ENCODE peak calls at places on chromosomes 11 and 22, in six cellular contexts. Y, H, I, Z, T and M are unnamed samples.
A peak's percentile ranks its signal among the peaks of the same experiment; 100 is the strongest.

GRCh38 chr11:494761-495536 is 12.1 kb downstream of the RNH1 start:
- DNase-seq in Y (peak; percentile 26), H (no peak), I (no peak), Z (no peak), T (peak; percentile 88), M (no peak)

GRCh38 chr11:20564811-20565210 is 34.6 kb upstream of the SLC6A5 start:
- DNase-seq in Y (no peak), H (no peak), I (no peak), Z (no peak), T (no peak), M (no peak)

GRCh38 chr11:99316761-99317475 is 296.2 kb downstream of the CNTN5 start:
- DNase-seq in Y (no peak), H (no peak), I (peak; percentile 18), Z (no peak), T (no peak), M (no peak)

GRCh38 chr11:65917434-65918210 is 1.2 kb downstream of the C11orf68 start:
- DNase-seq in Y (no peak), H (no peak), I (no peak), Z (no peak), T (no peak), M (no peak)

GRCh38 chr11:22466809-22467208 is 128.6 kb downstream of the SLC17A6 start:
- DNase-seq in Y (peak; percentile 98), H (no peak), I (no peak), Z (no peak), T (peak; percentile 57), M (no peak)

GRCh38 chr11:8309311-8309710 is 45.6 kb upstream of the LMO1 start:
- DNase-seq in Y (no peak), H (no peak), I (no peak), Z (no peak), T (no peak), M (no peak)

GRCh38 chr11:35617687-35618496 is at the start of gene FJX1:
- DNase-seq in Y (peak; percentile 75), H (peak; percentile 66), I (peak; percentile 98), Z (no peak), T (no peak), M (peak; percentile 82)

GRCh38 chr22:27344546-27344945 is 457.0 kb downstream of the MN1 start:
- DNase-seq in Y (no peak), H (no peak), I (no peak), Z (no peak), T (no peak), M (no peak)

GRCh38 chr11:67256477-67256876 is 9.8 kb upstream of the GRK2 start:
- DNase-seq in Y (no peak), H (no peak), I (no peak), Z (no peak), T (no peak), M (peak; percentile 46)

GRCh38 chr11:111908639-111909305 is 2.8 kb downstream of the CRYAB start:
- DNase-seq in Y (no peak), H (no peak), I (no peak), Z (no peak), T (no peak), M (no peak)

GRCh38 chr11:27356624-27357222 is 6.3 kb downstream of the CCDC34 start:
- DNase-seq in Y (no peak), H (no peak), I (no peak), Z (no peak), T (no peak), M (no peak)

GRCh38 chr22:36144886-36145541 is 15.5 kb downstream of the APOL3 start:
- DNase-seq in Y (peak; percentile 21), H (peak; percentile 49), I (peak; percentile 69), Z (peak; percentile 4), T (peak; percentile 63), M (peak; percentile 89)

GRCh38 chr11:102361100-102362021 is 14.3 kb downstream of the BIRC2 start:
- DNase-seq in Y (no peak), H (no peak), I (no peak), Z (no peak), T (no peak), M (no peak)

GRCh38 chr22:27669798-27670599 is 131.6 kb downstream of the MN1 start:
- DNase-seq in Y (no peak), H (no peak), I (no peak), Z (no peak), T (no peak), M (no peak)

GRCh38 chr11:82797595-82797971 is 63.9 kb upstream of the FAM181B start:
- DNase-seq in Y (no peak), H (no peak), I (no peak), Z (no peak), T (peak; percentile 91), M (no peak)

GRCh38 chr11:17432041-17432440 is 43.6 kb upstream of the KCNJ11 start:
- DNase-seq in Y (no peak), H (no peak), I (no peak), Z (no peak), T (no peak), M (no peak)

GRCh38 chr11:47616726-47617416 is 22.7 kb upstream of the C1QTNF4 start:
- DNase-seq in Y (peak; percentile 38), H (peak; percentile 39), I (peak; percentile 82), Z (peak; percentile 7), T (peak; percentile 78), M (peak; percentile 71)

GRCh38 chr11:69107413-69107812 is 48.3 kb upstream of the SMIM38 start:
- DNase-seq in Y (no peak), H (no peak), I (no peak), Z (no peak), T (no peak), M (no peak)

GRCh38 chr11:69377029-69377952 is 83.3 kb downstream of the MYEOV start:
- DNase-seq in Y (no peak), H (no peak), I (peak; percentile 44), Z (no peak), T (no peak), M (no peak)

GRCh38 chr11:127943763-127944162 is 643.6 kb downstream of the ETS1 start:
- DNase-seq in Y (no peak), H (no peak), I (no peak), Z (no peak), T (no peak), M (no peak)

GRCh38 chr22:47901911-47902310 is 1139.5 kb downstream of the TBC1D22A start:
- DNase-seq in Y (no peak), H (no peak), I (no peak), Z (no peak), T (no peak), M (no peak)

GRCh38 chr11:123551085-123551484 is 103.3 kb downstream of the SCN3B start:
- DNase-seq in Y (no peak), H (no peak), I (no peak), Z (no peak), T (no peak), M (no peak)

GRCh38 chr11:124075841-124076571 is 34.9 kb upstream of the OR10G7 start:
- DNase-seq in Y (no peak), H (no peak), I (peak; percentile 64), Z (no peak), T (no peak), M (no peak)

GRCh38 chr11:12434255-12434654 is 56.9 kb downstream of the PARVA start:
- DNase-seq in Y (no peak), H (no peak), I (no peak), Z (no peak), T (no peak), M (peak; percentile 73)

GRCh38 chr11:114348200-114349191 is 51.8 kb downstream of the C11orf71 start:
- DNase-seq in Y (peak; percentile 22), H (peak; percentile 40), I (peak; percentile 82), Z (no peak), T (peak; percentile 49), M (no peak)

GRCh38 chr11:69718147-69718546 is 14.3 kb upstream of the FGF19 start:
- DNase-seq in Y (no peak), H (peak; percentile 60), I (peak; percentile 98), Z (peak; percentile 17), T (no peak), M (no peak)

GRCh38 chr11:7572001-7572712 is 58.4 kb downstream of the PPFIBP2 start:
- DNase-seq in Y (no peak), H (no peak), I (peak; percentile 41), Z (no peak), T (no peak), M (no peak)

GRCh38 chr11:78400116-78400515 is 17.5 kb downstream of the GAB2 start:
- DNase-seq in Y (no peak), H (no peak), I (no peak), Z (no peak), T (no peak), M (no peak)

GRCh38 chr11:12286606-12287005 is 90.8 kb upstream of the PARVA start:
- DNase-seq in Y (no peak), H (no peak), I (no peak), Z (no peak), T (no peak), M (no peak)

GRCh38 chr11:118058311-118059230 is 18.3 kb upstream of the TMPRSS4 start:
- DNase-seq in Y (no peak), H (no peak), I (no peak), Z (no peak), T (no peak), M (peak; percentile 42)